ENCODE peak calls at places on chromosome 1, in six cellular contexts. M, F, X, S, Z and J are unnamed samples.

GRCh38 chr1:192877283-192877886 is 68.5 kb downstream of the RGS2 start:
- DNase-seq in Z (no peak), S (no peak), M (peak; percentile 75), F (no peak), X (no peak), J (no peak)

GRCh38 chr1:16132325-16132785 is 23.5 kb downstream of the EPHA2 start:
- DNase-seq in S (no peak), Z (no peak), X (no peak), M (no peak), F (no peak), J (no peak)

GRCh38 chr1:86648255-86648654 is 56.1 kb upstream of the SH3GLB1 start:
- DNase-seq in Z (no peak), M (peak; percentile 76), F (peak; percentile 80), X (peak; percentile 66), S (no peak), J (no peak)

GRCh38 chr1:154351363-154352068 is 26.2 kb downstream of the ATP8B2 start:
- DNase-seq in Z (no peak), S (no peak), F (no peak), M (no peak), X (no peak), J (no peak)

GRCh38 chr1:53047737-53048344 is 14.2 kb upstream of the PODN start:
- DNase-seq in X (peak; percentile 71), F (peak; percentile 94), S (no peak), Z (no peak), M (peak; percentile 98), J (no peak)

GRCh38 chr1:167173516-167174184 is 47.0 kb upstream of the POU2F1 start:
- DNase-seq in F (no peak), X (no peak), M (peak; percentile 74), S (no peak), Z (no peak), J (no peak)

GRCh38 chr1:8284167-8284566 is 33.7 kb upstream of the SLC45A1 start:
- DNase-seq in X (peak; percentile 30), S (no peak), M (peak; percentile 75), F (peak; percentile 72), Z (no peak), J (no peak)

GRCh38 chr1:24142546-24143431 is at the start of gene IL22RA1:
- DNase-seq in Z (no peak), F (peak; percentile 19), X (no peak), M (peak; percentile 20), S (no peak), J (no peak)

GRCh38 chr1:19825298-19825697 is 10.2 kb upstream of the RNF186 start:
- DNase-seq in Z (no peak), X (no peak), M (no peak), F (no peak), S (no peak), J (no peak)

GRCh38 chr1:43367026-43367903 is 546 bp downstream of the ELOVL1 start:
- DNase-seq in F (no peak), S (peak; percentile 31), Z (peak; percentile 11), M (peak; percentile 72), X (peak; percentile 73), J (peak; percentile 81)
- TF ChIP-seq CTCF in F (no peak), S (no peak), Z (no peak), M (no peak), X (no peak), J (no peak)

GRCh38 chr1:207056673-207057072 is 3.6 kb downstream of the PFKFB2 start:
- DNase-seq in X (no peak), S (no peak), F (no peak), M (no peak), Z (no peak), J (no peak)

GRCh38 chr1:207058252-207058651 is 5.2 kb downstream of the PFKFB2 start:
- DNase-seq in Z (no peak), X (no peak), M (no peak), F (no peak), S (no peak), J (no peak)

GRCh38 chr1:207059881-207060280 is 6.8 kb downstream of the PFKFB2 start:
- DNase-seq in S (no peak), Z (no peak), X (no peak), F (no peak), M (no peak), J (no peak)

GRCh38 chr1:207060596-207060995 is 7.5 kb downstream of the PFKFB2 start:
- DNase-seq in Z (no peak), S (no peak), F (no peak), M (no peak), X (no peak), J (no peak)

GRCh38 chr1:207058878-207059867 is 6.1 kb downstream of the PFKFB2 start:
- DNase-seq in X (no peak), F (no peak), S (peak; percentile 15), M (no peak), Z (no peak), J (no peak)
- TF ChIP-seq CTCF in X (no peak), F (no peak), S (no peak), M (no peak), Z (no peak), J (no peak)

DNA sequence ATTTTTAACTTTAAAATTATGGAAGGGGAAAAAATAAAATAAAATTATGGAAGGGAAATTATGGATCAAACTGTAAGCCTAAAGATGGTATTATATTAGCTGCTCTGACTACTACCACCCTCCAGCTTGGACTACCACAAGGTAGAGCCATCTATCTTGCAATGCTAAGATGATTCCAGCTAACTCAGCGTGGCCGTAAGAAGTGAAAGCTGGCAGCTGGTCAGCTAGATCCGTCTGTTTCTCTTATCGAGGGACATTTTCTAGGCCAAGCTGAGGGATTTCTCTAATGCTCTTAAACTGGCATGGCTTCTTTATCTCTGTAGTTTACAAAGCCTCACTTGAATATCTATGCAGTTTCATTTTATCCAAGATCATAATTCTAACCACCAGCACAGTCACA is 31.5 kb downstream of the LYST start:
- DNase-seq in S (no peak), M (peak; percentile 37), Z (no peak), X (peak; percentile 30), F (peak; percentile 20), J (no peak)
- TF ChIP-seq CTCF in S (no peak), M (no peak), Z (no peak), X (no peak), F (no peak), J (no peak)

DNA sequence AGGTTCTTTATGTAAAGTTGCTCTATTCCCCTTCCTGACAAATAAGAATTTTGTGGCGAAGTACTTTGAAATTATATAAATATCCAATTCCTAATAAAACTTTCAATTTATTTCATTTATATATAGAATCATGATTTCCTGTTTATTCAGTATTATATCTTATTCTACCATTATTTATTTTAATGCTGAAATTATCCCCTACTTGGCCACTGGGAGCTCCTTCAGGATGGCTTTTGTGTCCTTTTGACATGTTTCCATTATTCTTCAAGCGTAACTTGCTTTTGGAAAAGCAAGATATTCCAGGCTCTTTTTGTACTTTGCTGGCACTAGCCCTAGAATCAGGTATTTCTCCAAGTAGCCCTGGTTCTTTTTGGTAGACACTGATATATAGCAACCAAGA is 67.2 kb upstream of the CACYBP start:
- DNase-seq in M (no peak), S (no peak), X (no peak), F (no peak), Z (no peak), J (no peak)
- TF ChIP-seq CTCF in M (peak; percentile 15), S (no peak), X (no peak), F (no peak), Z (no peak), J (no peak)

GRCh38 chr1:162587347-162587746 is 25.8 kb downstream of the UAP1 start:
- DNase-seq in X (no peak), Z (no peak), S (no peak), F (no peak), M (no peak), J (no peak)

GRCh38 chr1:162587761-162588260 is 26.3 kb downstream of the UAP1 start:
- DNase-seq in S (no peak), F (no peak), X (no peak), Z (no peak), M (no peak), J (no peak)

GRCh38 chr1:162590101-162590500 is 28.6 kb downstream of the UAP1 start:
- DNase-seq in Z (no peak), S (no peak), F (no peak), M (no peak), X (no peak), J (no peak)

GRCh38 chr1:162596514-162597170 is 35.1 kb downstream of the UAP1 start:
- DNase-seq in Z (no peak), X (no peak), S (no peak), F (no peak), M (no peak), J (no peak)

DNA sequence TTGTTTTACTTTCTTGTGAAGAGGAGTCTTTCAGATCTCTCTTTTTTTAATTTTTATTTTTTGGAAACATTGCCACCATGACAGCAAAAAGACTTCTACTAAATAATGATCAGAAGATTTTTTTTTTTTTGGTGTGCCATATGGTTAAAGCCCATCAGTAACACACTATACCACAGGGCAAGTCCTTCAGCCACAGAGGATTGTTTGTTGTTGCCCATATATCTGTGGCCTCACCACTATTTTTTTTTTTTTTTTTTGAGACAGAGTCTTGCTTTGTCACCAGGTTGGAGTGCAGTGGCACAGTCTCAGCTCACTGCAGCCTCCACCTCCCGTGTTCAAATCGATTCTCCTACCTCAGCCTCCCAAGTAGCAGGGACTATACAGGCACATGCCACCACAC is 29.2 kb downstream of the UAP1 start:
- DNase-seq in M (no peak), F (no peak), S (no peak), X (no peak), Z (no peak), J (no peak)
- TF ChIP-seq CTCF in M (no peak), F (no peak), S (no peak), X (no peak), Z (no peak), J (no peak)

GRCh38 chr1:54361342-54361741 is 44.9 kb downstream of the SSBP3 start:
- DNase-seq in M (no peak), S (no peak), Z (no peak), F (no peak), X (no peak), J (no peak)

GRCh38 chr1:54358503-54359168 is 47.6 kb downstream of the SSBP3 start:
- DNase-seq in S (no peak), X (no peak), Z (no peak), M (no peak), F (no peak), J (no peak)

GRCh38 chr1:54360165-54361005 is 45.8 kb downstream of the SSBP3 start:
- DNase-seq in M (no peak), S (no peak), Z (no peak), F (no peak), X (no peak), J (peak; percentile 29)

GRCh38 chr1:54357967-54358366 is 48.2 kb downstream of the SSBP3 start:
- DNase-seq in M (no peak), Z (no peak), X (no peak), S (no peak), F (no peak), J (no peak)

DNA sequence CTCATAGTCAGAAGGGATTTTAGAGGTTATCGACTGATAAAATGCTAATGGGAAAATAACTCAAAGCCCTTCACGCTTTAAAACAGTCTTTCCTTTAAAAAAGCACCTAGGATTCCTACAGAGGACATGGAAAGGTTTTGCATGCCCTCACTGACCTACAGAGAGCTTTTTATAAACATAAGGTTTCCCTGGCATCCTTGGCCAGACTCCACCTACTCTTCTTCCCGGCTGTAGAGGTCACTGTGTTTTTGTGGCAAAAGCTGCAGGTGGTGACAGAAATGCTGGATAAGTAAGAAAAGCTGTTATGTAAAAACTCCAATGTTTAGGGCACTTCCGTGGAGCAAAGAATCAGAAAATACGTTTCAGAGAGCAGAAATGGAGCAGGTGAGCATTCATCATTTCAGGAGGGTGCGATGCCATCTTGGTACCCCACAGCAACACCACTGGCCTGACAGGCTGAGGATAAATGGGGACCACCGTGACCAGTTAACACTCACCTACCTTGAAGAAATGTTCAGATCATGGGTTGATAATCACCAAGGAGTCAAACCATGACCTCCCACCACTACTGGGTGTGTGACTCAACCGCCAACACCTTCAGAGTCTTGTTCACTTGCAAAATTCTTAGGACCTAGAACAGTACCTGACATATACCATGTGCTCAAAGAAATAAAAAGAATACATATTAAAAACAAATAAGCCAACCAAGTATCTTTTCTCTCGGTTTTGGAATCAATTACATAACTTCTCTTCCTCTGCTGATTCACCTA is 46.6 kb downstream of the SSBP3 start:
- DNase-seq in X (no peak), F (no peak), S (no peak), Z (no peak), M (no peak), J (no peak)
- TF ChIP-seq CTCF in X (no peak), F (no peak), S (no peak), Z (no peak), M (no peak), J (no peak)